ENCODE peak calls at places on chromosomes 16 and 17, in seven cellular contexts. J is prostate gland, L is heart left ventricle, A is body of pancreas, V is A549, T is tibial nerve, C is Peyer's patch. K is an unnamed sample.

GRCh38 chr17:76000016-76000754 is 470 bp upstream of the CDK3 start:
- DNase-seq in J (peak; percentile 60), L (no peak), A (peak; percentile 55), V (peak; percentile 73), T (peak; percentile 34), C (peak; percentile 75), K (peak; percentile 81)

GRCh38 chr16:766820-767640 is 6.5 kb downstream of the MSLN start:
- DNase-seq in J (no peak), L (no peak), A (no peak), V (no peak), T (no peak), C (no peak), K (no peak)

GRCh38 chr16:52553322-52553721 is 6.4 kb upstream of the TOX3 start:
- DNase-seq in J (no peak), L (no peak), A (no peak), V (no peak), T (no peak), C (no peak), K (no peak)

GRCh38 chr17:29214215-29215146 is 32.2 kb upstream of the CRYBA1 start:
- DNase-seq in J (no peak), L (no peak), A (no peak), V (no peak), T (no peak), C (no peak), K (no peak)

GRCh38 chr17:53722407-53722806 is 100.3 kb upstream of the KIF2B start:
- DNase-seq in J (no peak), L (no peak), A (peak; percentile 13), V (peak; percentile 39), T (no peak), C (no peak), K (no peak)

GRCh38 chr17:27956601-27957445 is 63.7 kb upstream of the LYRM9 start:
- DNase-seq in J (no peak), L (no peak), A (peak; percentile 86), V (no peak), T (no peak), C (no peak), K (no peak)

GRCh38 chr16:65061935-65062334 is 59.9 kb downstream of the CDH11 start:
- DNase-seq in J (no peak), L (no peak), A (no peak), V (no peak), T (no peak), C (no peak), K (no peak)

GRCh38 chr17:21119247-21119944 is 7.4 kb upstream of the DHRS7B start:
- DNase-seq in J (peak; percentile 60), L (peak; percentile 70), A (peak; percentile 72), V (peak; percentile 82), T (peak; percentile 70), C (peak; percentile 58), K (peak; percentile 74)

GRCh38 chr17:21034350-21035235 is 8.2 kb downstream of the USP22 start:
- DNase-seq in J (no peak), L (no peak), A (no peak), V (no peak), T (no peak), C (no peak), K (no peak)

GRCh38 chr17:10265100-10265810 is 66.8 kb upstream of the GAS7 start:
- DNase-seq in J (no peak), L (no peak), A (no peak), V (no peak), T (no peak), C (no peak), K (no peak)

GRCh38 chr17:2157081-2157480 is 102.2 kb downstream of the HIC1 start:
- DNase-seq in J (no peak), L (no peak), A (no peak), V (no peak), T (no peak), C (no peak), K (no peak)

GRCh38 chr16:81018496-81018895 is 11.5 kb downstream of the CENPN start:
- DNase-seq in J (no peak), L (no peak), A (no peak), V (no peak), T (no peak), C (no peak), K (no peak)

GRCh38 chr17:14299261-14300093 is 1.4 kb upstream of the HS3ST3B1 start:
- DNase-seq in J (no peak), L (peak; percentile 61), A (peak; percentile 22), V (no peak), T (no peak), C (peak; percentile 64), K (peak; percentile 16)

GRCh38 chr17:61235821-61236197 is 163.8 kb upstream of the TBX2 start:
- DNase-seq in J (peak; percentile 68), L (no peak), A (no peak), V (no peak), T (no peak), C (no peak), K (no peak)

GRCh38 chr17:56994009-56994792 is 16.3 kb downstream of the SCPEP1 start:
- DNase-seq in J (no peak), L (no peak), A (no peak), V (no peak), T (no peak), C (no peak), K (no peak)

GRCh38 chr17:6507535-6507934 is 48.8 kb downstream of the PITPNM3 start:
- DNase-seq in J (no peak), L (no peak), A (no peak), V (peak; percentile 71), T (no peak), C (no peak), K (peak; percentile 54)

GRCh38 chr17:41869426-41869825 is 4.2 kb upstream of the KLHL11 start:
- DNase-seq in J (peak; percentile 77), L (no peak), A (no peak), V (no peak), T (no peak), C (no peak), K (no peak)

GRCh38 chr16:11329080-11329491 is 16.2 kb upstream of the RMI2 start:
- DNase-seq in J (no peak), L (no peak), A (no peak), V (no peak), T (no peak), C (no peak), K (no peak)

GRCh38 chr16:81560979-81561657 is 116.5 kb downstream of the CMIP start:
- DNase-seq in J (no peak), L (peak; percentile 4), A (no peak), V (no peak), T (no peak), C (no peak), K (no peak)

GRCh38 chr17:57445051-57445450 is 188.7 kb downstream of the MSI2 start:
- DNase-seq in J (no peak), L (no peak), A (no peak), V (peak; percentile 81), T (no peak), C (no peak), K (no peak)

GRCh38 chr17:76053230-76054111 is 18.8 kb downstream of the SRP68 start:
- DNase-seq in J (no peak), L (no peak), A (no peak), V (peak; percentile 45), T (no peak), C (no peak), K (no peak)

GRCh38 chr17:75664099-75664549 is 2.8 kb downstream of the RECQL5 start:
- DNase-seq in J (no peak), L (no peak), A (no peak), V (no peak), T (no peak), C (no peak), K (no peak)

GRCh38 chr16:89890200-89890599 is 16.8 kb downstream of the TCF25 start:
- DNase-seq in J (no peak), L (no peak), A (no peak), V (no peak), T (no peak), C (no peak), K (no peak)

GRCh38 chr16:86110134-86110533 is 211.2 kb downstream of the IRF8 start:
- DNase-seq in J (no peak), L (no peak), A (no peak), V (no peak), T (no peak), C (no peak), K (no peak)

GRCh38 chr16:70697601-70698170 is 11.8 kb upstream of the MTSS2 start:
- DNase-seq in J (no peak), L (no peak), A (no peak), V (no peak), T (no peak), C (no peak), K (no peak)

DNA sequence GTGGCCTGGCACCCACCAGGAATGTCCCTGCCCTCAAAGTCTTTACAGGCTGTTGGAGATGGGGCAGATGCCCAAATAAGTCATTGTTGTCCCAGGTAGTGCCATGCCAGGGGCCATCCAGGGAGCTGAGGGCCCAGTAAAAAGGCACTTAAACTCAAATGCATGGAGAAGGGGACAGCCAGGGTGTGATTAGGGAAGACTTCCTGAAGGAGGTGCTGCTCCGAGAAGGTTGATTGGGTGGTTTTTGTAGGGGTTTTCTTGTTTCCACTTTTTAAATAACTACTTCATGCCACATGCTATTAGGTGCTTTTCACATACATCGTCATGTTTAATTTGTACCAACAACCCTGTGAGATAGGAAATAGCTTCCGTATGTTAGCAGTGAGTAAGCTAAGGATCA is 66.9 kb downstream of the RAI1 start:
- DNase-seq in J (no peak), L (no peak), A (no peak), V (no peak), T (no peak), C (no peak), K (no peak)
- H3K4me3 ChIP-seq in J (no peak overlapping the region), L (no peak overlapping the region), A (no peak overlapping the region), V (no peak overlapping the region), T (no peak overlapping the region), C (no peak overlapping the region), K (no peak overlapping the region)

GRCh38 chr17:48545539-48545938 is 630 bp upstream of the HOXB2 start:
- DNase-seq in J (no peak), L (no peak), A (no peak), V (no peak), T (no peak), C (no peak), K (no peak)

GRCh38 chr17:48543854-48544355 is 1.0 kb downstream of the HOXB2 start:
- DNase-seq in J (no peak), L (no peak), A (no peak), V (no peak), T (no peak), C (no peak), K (no peak)

GRCh38 chr17:48545022-48545376 is at the start of gene HOXB2:
- DNase-seq in J (no peak), L (peak; percentile 52), A (no peak), V (no peak), T (no peak), C (no peak), K (no peak)

GRCh38 chr17:48542956-48543853 is 1.7 kb downstream of the HOXB2 start:
- DNase-seq in J (no peak), L (peak; percentile 43), A (no peak), V (peak; percentile 75), T (peak; percentile 30), C (peak; percentile 84), K (peak; percentile 57)

GRCh38 chr17:48544356-48545021 is 420 bp downstream of the HOXB2 start:
- DNase-seq in J (peak; percentile 16), L (peak; percentile 87), A (peak; percentile 57), V (no peak), T (peak; percentile 49), C (peak; percentile 72), K (peak; percentile 81)
- TF ChIP-seq POLR2A in J (no peak), L (no peak), A (peak; percentile 19), V (no peak), T (no peak), C (no peak), K (no peak)

GRCh38 chr17:50382931-50383330 is 9.9 kb downstream of the EME1 start:
- DNase-seq in J (no peak), L (no peak), A (no peak), V (no peak), T (no peak), C (no peak), K (no peak)
- TF ChIP-seq CTCF in J (no peak), L (no peak), A (no peak), V (no peak), T (no peak), C (no peak), K (no peak)

GRCh38 chr17:55845385-55845784 is 94.5 kb downstream of the PCTP start:
- DNase-seq in J (peak; percentile 20), L (peak; percentile 53), A (peak; percentile 35), V (peak; percentile 13), T (peak; percentile 52), C (peak; percentile 63), K (peak; percentile 33)
- H3K4me3 ChIP-seq in J (no peak overlapping the region), L (peak overlapping the region; percentile 25), A (no peak overlapping the region), V (no peak overlapping the region), T (no peak overlapping the region), C (no peak overlapping the region), K (peak overlapping the region; percentile 18)